ENCODE peak calls at places on chromosomes 13 and 19, in eight cellular contexts. One of them, this sample, is unnamed.

GRCh38 chr19:31838163-31838798 is 489.0 kb upstream of the TSHZ3 start:
- DNase-seq in astrocyte of the cerebellum: peak; percentile 8
- DNase-seq in ovary: peak; percentile 41
- DNase-seq in glutamatergic neuron: no peak
- DNase-seq in Calu3: no peak
- DNase-seq in left ventricle myocardium inferior: no peak
- DNase-seq in gastrocnemius medialis: no peak
- DNase-seq in endothelial cell: no peak
- DNase-seq in this sample: no peak

GRCh38 chr13:110944121-110944967 is 29.5 kb upstream of the ANKRD10 start:
- DNase-seq in astrocyte of the cerebellum: peak; percentile 29
- DNase-seq in ovary: peak; percentile 33
- DNase-seq in glutamatergic neuron: peak; percentile 45
- DNase-seq in Calu3: peak; percentile 28
- DNase-seq in left ventricle myocardium inferior: no peak
- DNase-seq in gastrocnemius medialis: no peak
- DNase-seq in endothelial cell: peak; percentile 20
- DNase-seq in this sample: no peak

GRCh38 chr19:48481191-48481500 is 12.0 kb downstream of the CYTH2 start:
- DNase-seq in astrocyte of the cerebellum: peak; percentile 12
- DNase-seq in ovary: no peak
- DNase-seq in glutamatergic neuron: no peak
- DNase-seq in Calu3: no peak
- DNase-seq in left ventricle myocardium inferior: no peak
- DNase-seq in gastrocnemius medialis: no peak
- DNase-seq in endothelial cell: no peak
- DNase-seq in this sample: no peak

GRCh38 chr13:98172570-98173405 is 4.3 kb downstream of the RNF113B start:
- DNase-seq in astrocyte of the cerebellum: no peak
- DNase-seq in ovary: no peak
- DNase-seq in glutamatergic neuron: no peak
- DNase-seq in Calu3: no peak
- DNase-seq in left ventricle myocardium inferior: no peak
- DNase-seq in gastrocnemius medialis: no peak
- DNase-seq in endothelial cell: no peak
- DNase-seq in this sample: no peak

GRCh38 chr13:91348906-91349435 is 1.5 kb downstream of the MIR17HG start:
- DNase-seq in astrocyte of the cerebellum: peak; percentile 52
- DNase-seq in ovary: peak; percentile 91
- DNase-seq in glutamatergic neuron: peak; percentile 96
- DNase-seq in Calu3: peak; percentile 80
- DNase-seq in left ventricle myocardium inferior: peak; percentile 95
- DNase-seq in gastrocnemius medialis: peak; percentile 78
- DNase-seq in endothelial cell: peak; percentile 97
- DNase-seq in this sample: peak; percentile 85

GRCh38 chr19:38550376-38550775 is 67.4 kb downstream of the MAP4K1 start:
- DNase-seq in astrocyte of the cerebellum: no peak
- DNase-seq in ovary: no peak
- DNase-seq in glutamatergic neuron: no peak
- DNase-seq in Calu3: peak; percentile 26
- DNase-seq in left ventricle myocardium inferior: no peak
- DNase-seq in gastrocnemius medialis: no peak
- DNase-seq in endothelial cell: no peak
- DNase-seq in this sample: no peak

GRCh38 chr19:42207767-42208259 is 9.7 kb downstream of the DEDD2 start:
- DNase-seq in astrocyte of the cerebellum: peak; percentile 26
- DNase-seq in ovary: no peak
- DNase-seq in glutamatergic neuron: no peak
- DNase-seq in Calu3: peak; percentile 77
- DNase-seq in left ventricle myocardium inferior: no peak
- DNase-seq in gastrocnemius medialis: no peak
- DNase-seq in endothelial cell: no peak
- DNase-seq in this sample: no peak

GRCh38 chr19:288911-289310 is 2.3 kb downstream of the PLPP2 start:
- DNase-seq in astrocyte of the cerebellum: no peak
- DNase-seq in ovary: no peak
- DNase-seq in glutamatergic neuron: no peak
- DNase-seq in Calu3: no peak
- DNase-seq in left ventricle myocardium inferior: no peak
- DNase-seq in gastrocnemius medialis: no peak
- DNase-seq in endothelial cell: no peak
- DNase-seq in this sample: no peak

GRCh38 chr13:68714292-68714691 is 1393.3 kb upstream of the ATXN8OS start:
- DNase-seq in astrocyte of the cerebellum: no peak
- DNase-seq in ovary: no peak
- DNase-seq in glutamatergic neuron: no peak
- DNase-seq in Calu3: no peak
- DNase-seq in left ventricle myocardium inferior: no peak
- DNase-seq in gastrocnemius medialis: no peak
- DNase-seq in endothelial cell: no peak
- DNase-seq in this sample: no peak

GRCh38 chr19:50829801-50830200 is 3.6 kb downstream of the KLK15 start:
- DNase-seq in astrocyte of the cerebellum: no peak
- DNase-seq in ovary: no peak
- DNase-seq in glutamatergic neuron: no peak
- DNase-seq in Calu3: no peak
- DNase-seq in left ventricle myocardium inferior: no peak
- DNase-seq in gastrocnemius medialis: no peak
- DNase-seq in endothelial cell: no peak
- DNase-seq in this sample: no peak

GRCh38 chr19:37817180-37817911 is 38.0 kb upstream of the ZNF573 start:
- DNase-seq in astrocyte of the cerebellum: no peak
- DNase-seq in ovary: peak; percentile 82
- DNase-seq in glutamatergic neuron: peak; percentile 95
- DNase-seq in Calu3: no peak
- DNase-seq in left ventricle myocardium inferior: peak; percentile 86
- DNase-seq in gastrocnemius medialis: no peak
- DNase-seq in endothelial cell: no peak
- DNase-seq in this sample: peak; percentile 80

GRCh38 chr19:18650468-18651001 is 13.7 kb downstream of the KLHL26 start:
- DNase-seq in astrocyte of the cerebellum: peak; percentile 32
- DNase-seq in ovary: peak; percentile 83
- DNase-seq in glutamatergic neuron: no peak
- DNase-seq in Calu3: no peak
- DNase-seq in left ventricle myocardium inferior: peak; percentile 82
- DNase-seq in gastrocnemius medialis: peak; percentile 78
- DNase-seq in endothelial cell: no peak
- DNase-seq in this sample: no peak

GRCh38 chr13:90787007-90787406 is 560.5 kb upstream of the MIR17HG start:
- DNase-seq in astrocyte of the cerebellum: no peak
- DNase-seq in ovary: no peak
- DNase-seq in glutamatergic neuron: no peak
- DNase-seq in Calu3: no peak
- DNase-seq in left ventricle myocardium inferior: no peak
- DNase-seq in gastrocnemius medialis: no peak
- DNase-seq in endothelial cell: no peak
- DNase-seq in this sample: no peak

GRCh38 chr19:13037161-13037560 is 41.9 kb downstream of the NFIX start:
- DNase-seq in astrocyte of the cerebellum: no peak
- DNase-seq in ovary: no peak
- DNase-seq in glutamatergic neuron: no peak
- DNase-seq in Calu3: no peak
- DNase-seq in left ventricle myocardium inferior: no peak
- DNase-seq in gastrocnemius medialis: no peak
- DNase-seq in endothelial cell: no peak
- DNase-seq in this sample: no peak

GRCh38 chr19:58182577-58182988 is 278 bp upstream of the ZNF274 start:
- DNase-seq in astrocyte of the cerebellum: no peak
- DNase-seq in ovary: no peak
- DNase-seq in glutamatergic neuron: no peak
- DNase-seq in Calu3: no peak
- DNase-seq in left ventricle myocardium inferior: no peak
- DNase-seq in gastrocnemius medialis: no peak
- DNase-seq in endothelial cell: no peak
- DNase-seq in this sample: no peak

GRCh38 chr19:8413593-8413923 is 453 bp downstream of the MARCHF2 start:
- DNase-seq in astrocyte of the cerebellum: no peak
- DNase-seq in ovary: no peak
- DNase-seq in glutamatergic neuron: no peak
- DNase-seq in Calu3: no peak
- DNase-seq in left ventricle myocardium inferior: no peak
- DNase-seq in gastrocnemius medialis: no peak
- DNase-seq in endothelial cell: no peak
- DNase-seq in this sample: no peak

GRCh38 chr13:114057131-114058050 is 75.0 kb downstream of the RASA3 start:
- DNase-seq in astrocyte of the cerebellum: no peak
- DNase-seq in ovary: no peak
- DNase-seq in glutamatergic neuron: no peak
- DNase-seq in Calu3: no peak
- DNase-seq in left ventricle myocardium inferior: no peak
- DNase-seq in gastrocnemius medialis: no peak
- DNase-seq in endothelial cell: no peak
- DNase-seq in this sample: no peak

GRCh38 chr13:44414771-44415170 is 41.1 kb downstream of the SERP2 start:
- DNase-seq in astrocyte of the cerebellum: no peak
- DNase-seq in ovary: no peak
- DNase-seq in glutamatergic neuron: no peak
- DNase-seq in Calu3: no peak
- DNase-seq in left ventricle myocardium inferior: no peak
- DNase-seq in gastrocnemius medialis: no peak
- DNase-seq in endothelial cell: no peak
- DNase-seq in this sample: no peak

GRCh38 chr13:57557979-57558529 is 73.5 kb upstream of the PCDH17 start:
- DNase-seq in astrocyte of the cerebellum: no peak
- DNase-seq in ovary: no peak
- DNase-seq in glutamatergic neuron: no peak
- DNase-seq in Calu3: no peak
- DNase-seq in left ventricle myocardium inferior: no peak
- DNase-seq in gastrocnemius medialis: no peak
- DNase-seq in endothelial cell: no peak
- DNase-seq in this sample: no peak

GRCh38 chr13:103386341-103386740 is 320.1 kb upstream of the SLC10A2 start:
- DNase-seq in astrocyte of the cerebellum: peak; percentile 75
- DNase-seq in ovary: no peak
- DNase-seq in glutamatergic neuron: no peak
- DNase-seq in Calu3: no peak
- DNase-seq in left ventricle myocardium inferior: no peak
- DNase-seq in gastrocnemius medialis: no peak
- DNase-seq in endothelial cell: no peak
- DNase-seq in this sample: no peak

GRCh38 chr13:75469087-75469486 is 12.9 kb downstream of the TBC1D4 start:
- DNase-seq in astrocyte of the cerebellum: no peak
- DNase-seq in ovary: no peak
- DNase-seq in glutamatergic neuron: no peak
- DNase-seq in Calu3: no peak
- DNase-seq in left ventricle myocardium inferior: no peak
- DNase-seq in gastrocnemius medialis: no peak
- DNase-seq in endothelial cell: no peak
- DNase-seq in this sample: no peak

DNA sequence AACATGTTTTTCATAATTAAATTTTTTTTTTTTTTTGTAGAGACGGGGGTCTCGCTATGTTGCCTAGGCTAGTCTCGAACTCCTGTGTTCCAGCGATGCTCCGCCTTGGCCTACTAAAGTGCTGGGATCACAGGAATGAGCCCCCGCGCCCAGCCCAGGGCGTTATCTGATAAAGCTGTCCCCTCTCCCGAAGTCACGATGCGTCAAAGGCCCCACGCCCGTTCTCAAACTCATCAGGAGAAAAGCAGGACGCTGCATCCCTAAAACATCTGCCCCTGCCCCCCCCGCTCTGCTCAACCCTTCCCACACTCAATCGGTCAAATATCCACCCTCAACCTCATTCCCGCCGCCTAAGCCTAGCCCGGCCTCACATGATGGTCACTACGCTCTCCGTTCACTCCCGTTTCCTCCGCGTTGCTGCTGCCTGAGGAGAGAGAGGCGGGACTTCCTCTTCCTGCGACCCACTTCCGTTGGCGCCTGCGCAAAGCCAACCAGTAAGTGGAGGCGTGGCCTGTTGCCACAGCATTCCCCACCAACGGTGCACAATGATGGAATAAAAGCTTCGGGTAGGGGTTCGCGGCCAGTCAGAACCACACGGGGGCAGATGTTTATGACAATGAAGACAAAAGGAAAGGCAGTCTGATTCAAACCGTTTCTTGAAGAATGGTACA is at the start of gene SNRPD2:
- DNase-seq in astrocyte of the cerebellum: peak; percentile 89
- DNase-seq in ovary: peak; percentile 94
- DNase-seq in glutamatergic neuron: peak; percentile 95
- DNase-seq in Calu3: peak; percentile 96
- DNase-seq in left ventricle myocardium inferior: peak; percentile 91
- DNase-seq in gastrocnemius medialis: peak; percentile 86
- DNase-seq in endothelial cell: peak; percentile 93
- DNase-seq in this sample: peak; percentile 90
- TF ChIP-seq CTCF in astrocyte of the cerebellum: no peak
- TF ChIP-seq CTCF in ovary: no peak
- TF ChIP-seq CTCF in glutamatergic neuron: no peak
- TF ChIP-seq CTCF in Calu3: no peak
- TF ChIP-seq CTCF in left ventricle myocardium inferior: no peak
- TF ChIP-seq CTCF in gastrocnemius medialis: no peak
- TF ChIP-seq CTCF in endothelial cell: peak; percentile 40
- TF ChIP-seq CTCF in this sample: no peak

GRCh38 chr13:94950303-94950702 is 238.0 kb upstream of the SOX21 start:
- DNase-seq in astrocyte of the cerebellum: no peak
- DNase-seq in ovary: no peak
- DNase-seq in glutamatergic neuron: no peak
- DNase-seq in Calu3: no peak
- DNase-seq in left ventricle myocardium inferior: no peak
- DNase-seq in gastrocnemius medialis: no peak
- DNase-seq in endothelial cell: peak; percentile 6
- DNase-seq in this sample: no peak
- TF ChIP-seq CTCF in astrocyte of the cerebellum: peak; percentile 16
- TF ChIP-seq CTCF in ovary: no peak
- TF ChIP-seq CTCF in glutamatergic neuron: no peak
- TF ChIP-seq CTCF in Calu3: no peak
- TF ChIP-seq CTCF in left ventricle myocardium inferior: no peak
- TF ChIP-seq CTCF in gastrocnemius medialis: no peak
- TF ChIP-seq CTCF in endothelial cell: no peak
- TF ChIP-seq CTCF in this sample: no peak

GRCh38 chr19:57068326-57068725 is 51.5 kb upstream of the USP29 start:
- DNase-seq in astrocyte of the cerebellum: no peak
- DNase-seq in ovary: no peak
- DNase-seq in glutamatergic neuron: no peak
- DNase-seq in Calu3: no peak
- DNase-seq in left ventricle myocardium inferior: no peak
- DNase-seq in gastrocnemius medialis: no peak
- DNase-seq in endothelial cell: no peak
- DNase-seq in this sample: no peak

GRCh38 chr19:57067440-57067839 is 52.3 kb upstream of the USP29 start:
- DNase-seq in astrocyte of the cerebellum: no peak
- DNase-seq in ovary: no peak
- DNase-seq in glutamatergic neuron: no peak
- DNase-seq in Calu3: no peak
- DNase-seq in left ventricle myocardium inferior: no peak
- DNase-seq in gastrocnemius medialis: no peak
- DNase-seq in endothelial cell: no peak
- DNase-seq in this sample: no peak

GRCh38 chr19:57071414-57071813 is 48.4 kb upstream of the USP29 start:
- DNase-seq in astrocyte of the cerebellum: no peak
- DNase-seq in ovary: no peak
- DNase-seq in glutamatergic neuron: no peak
- DNase-seq in Calu3: no peak
- DNase-seq in left ventricle myocardium inferior: no peak
- DNase-seq in gastrocnemius medialis: no peak
- DNase-seq in endothelial cell: no peak
- DNase-seq in this sample: no peak

GRCh38 chr19:57068921-57069697 is 50.7 kb upstream of the USP29 start:
- DNase-seq in astrocyte of the cerebellum: no peak
- DNase-seq in ovary: peak; percentile 90
- DNase-seq in glutamatergic neuron: peak; percentile 34
- DNase-seq in Calu3: no peak
- DNase-seq in left ventricle myocardium inferior: no peak
- DNase-seq in gastrocnemius medialis: no peak
- DNase-seq in endothelial cell: no peak
- DNase-seq in this sample: no peak
- TF ChIP-seq CTCF in astrocyte of the cerebellum: no peak
- TF ChIP-seq CTCF in ovary: peak; percentile 89
- TF ChIP-seq CTCF in glutamatergic neuron: peak; percentile 50
- TF ChIP-seq CTCF in Calu3: peak; percentile 29
- TF ChIP-seq CTCF in left ventricle myocardium inferior: peak; percentile 40
- TF ChIP-seq CTCF in gastrocnemius medialis: no peak
- TF ChIP-seq CTCF in endothelial cell: no peak
- TF ChIP-seq CTCF in this sample: no peak

GRCh38 chr19:34932494-34932893 is 5.8 kb downstream of the ZNF30 start:
- DNase-seq in astrocyte of the cerebellum: no peak
- DNase-seq in ovary: no peak
- DNase-seq in glutamatergic neuron: no peak
- DNase-seq in Calu3: no peak
- DNase-seq in left ventricle myocardium inferior: no peak
- DNase-seq in gastrocnemius medialis: no peak
- DNase-seq in endothelial cell: no peak
- DNase-seq in this sample: no peak
- TF ChIP-seq CTCF in astrocyte of the cerebellum: no peak
- TF ChIP-seq CTCF in ovary: no peak
- TF ChIP-seq CTCF in glutamatergic neuron: no peak
- TF ChIP-seq CTCF in Calu3: no peak
- TF ChIP-seq CTCF in left ventricle myocardium inferior: no peak
- TF ChIP-seq CTCF in gastrocnemius medialis: no peak
- TF ChIP-seq CTCF in endothelial cell: no peak
- TF ChIP-seq CTCF in this sample: no peak